ENCODE peak calls at places on chromosomes 3 and 15, in six cellular contexts. B is CD8-positive, alpha-beta T cell; S is psoas muscle; Y is kidney; H is fibroblast of lung; G is HCT116. P is an unnamed sample.

GRCh38 chr15:43553021-43553420 is 35.6 kb downstream of the MAP1A start:
- DNase-seq in G (no peak), Y (no peak), H (no peak), B (no peak), S (no peak), P (no peak)

GRCh38 chr3:66582721-66583141 is 81.9 kb upstream of the LRIG1 start:
- DNase-seq in B (peak; percentile 56), S (no peak), Y (no peak), G (no peak), H (peak; percentile 48), P (no peak)

GRCh38 chr15:89749951-89750559 is 994 bp downstream of the MESP1 start:
- DNase-seq in B (peak; percentile 15), Y (peak; percentile 80), G (no peak), S (no peak), H (no peak), P (no peak)

GRCh38 chr3:160755776-160756304 is at the start of gene PPM1L:
- DNase-seq in B (peak; percentile 60), Y (peak; percentile 91), H (peak; percentile 56), G (peak; percentile 7), S (peak; percentile 79), P (no peak)

GRCh38 chr3:105800320-105800719 is 68.5 kb downstream of the CBLB start:
- DNase-seq in Y (no peak), H (no peak), G (no peak), B (no peak), S (no peak), P (no peak)

GRCh38 chr15:71649894-71650293 is 160.5 kb upstream of the NR2E3 start:
- DNase-seq in Y (no peak), G (no peak), B (no peak), H (no peak), S (no peak), P (no peak)

GRCh38 chr15:22973286-22973685 is 6.9 kb downstream of the CYFIP1 start:
- DNase-seq in B (no peak), G (no peak), H (no peak), Y (no peak), S (no peak), P (no peak)

GRCh38 chr15:100112061-100112420 is 229.7 kb downstream of the ADAMTS17 start:
- DNase-seq in S (no peak), B (no peak), G (no peak), H (no peak), Y (no peak), P (no peak)

GRCh38 chr15:82663186-82663600 is 16.0 kb upstream of the CPEB1 start:
- DNase-seq in H (peak; percentile 33), B (peak; percentile 45), S (peak; percentile 62), Y (peak; percentile 78), G (no peak), P (no peak)

GRCh38 chr3:86152620-86153019 is 838.3 kb downstream of the VGLL3 start:
- DNase-seq in G (no peak), B (no peak), H (no peak), Y (no peak), S (no peak), P (no peak)

GRCh38 chr3:139538733-139539132 is 809 bp downstream of the RBP1 start:
- DNase-seq in G (no peak), B (no peak), Y (peak; percentile 76), S (peak; percentile 69), H (peak; percentile 84), P (no peak)

GRCh38 chr15:81506071-81506470 is 132.1 kb upstream of the TMC3 start:
- DNase-seq in B (no peak), G (no peak), S (no peak), H (no peak), Y (no peak), P (no peak)

GRCh38 chr3:17384567-17385296 is 357.7 kb downstream of the TBC1D5 start:
- DNase-seq in Y (no peak), H (no peak), G (no peak), S (no peak), B (no peak), P (no peak)

GRCh38 chr3:89320186-89320585 is 212.8 kb downstream of the EPHA3 start:
- DNase-seq in S (no peak), G (no peak), Y (no peak), H (no peak), B (no peak), P (no peak)

GRCh38 chr3:89312141-89312540 is 204.7 kb downstream of the EPHA3 start:
- DNase-seq in G (no peak), H (no peak), Y (no peak), B (no peak), S (no peak), P (no peak)

GRCh38 chr3:89315750-89316149 is 208.3 kb downstream of the EPHA3 start:
- DNase-seq in B (no peak), Y (no peak), H (peak; percentile 75), S (no peak), G (no peak), P (no peak)

GRCh38 chr3:89314454-89314853 is 207.0 kb downstream of the EPHA3 start:
- DNase-seq in G (no peak), B (no peak), H (peak; percentile 58), S (no peak), Y (no peak), P (no peak)
- TF ChIP-seq CTCF in G (no peak), B (no peak), H (peak; percentile 44), S (no peak), Y (no peak), P (peak; percentile 47)

DNA sequence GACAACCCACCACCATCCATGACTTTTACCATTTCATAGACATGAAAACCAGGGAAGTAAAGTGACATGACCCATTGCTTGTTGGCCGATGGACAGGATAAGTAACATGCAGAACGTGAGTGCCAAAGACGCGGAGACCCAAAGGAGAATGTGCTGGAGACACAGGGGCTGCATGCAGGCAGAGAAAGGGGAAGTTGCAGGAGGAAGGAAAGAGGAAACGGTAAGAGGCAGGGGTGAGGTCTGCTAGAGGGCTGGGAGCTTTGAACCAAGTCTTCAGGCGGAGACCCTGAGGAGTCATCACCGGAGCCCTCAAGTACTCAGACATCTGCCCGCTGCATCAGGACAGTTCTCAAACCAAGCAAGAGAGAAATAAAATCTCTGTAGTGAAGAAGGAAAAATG is 34.9 kb downstream of the MAGEF1 start:
- DNase-seq in S (peak; percentile 47), Y (no peak), B (no peak), G (no peak), H (no peak), P (no peak)
- H3K4me3 ChIP-seq in S (no peak overlapping the region), Y (no peak overlapping the region), B (no peak overlapping the region), G (no peak overlapping the region), H (no peak overlapping the region), P (no peak overlapping the region)

GRCh38 chr15:73691398-73691797 is 7.2 kb downstream of the CD276 start:
- DNase-seq in S (peak; percentile 79), B (no peak), H (peak; percentile 76), G (no peak), Y (no peak), P (peak; percentile 83)
- TF ChIP-seq CTCF in S (no peak), B (no peak), H (peak; percentile 38), G (no peak), Y (no peak), P (peak; percentile 51)

DNA sequence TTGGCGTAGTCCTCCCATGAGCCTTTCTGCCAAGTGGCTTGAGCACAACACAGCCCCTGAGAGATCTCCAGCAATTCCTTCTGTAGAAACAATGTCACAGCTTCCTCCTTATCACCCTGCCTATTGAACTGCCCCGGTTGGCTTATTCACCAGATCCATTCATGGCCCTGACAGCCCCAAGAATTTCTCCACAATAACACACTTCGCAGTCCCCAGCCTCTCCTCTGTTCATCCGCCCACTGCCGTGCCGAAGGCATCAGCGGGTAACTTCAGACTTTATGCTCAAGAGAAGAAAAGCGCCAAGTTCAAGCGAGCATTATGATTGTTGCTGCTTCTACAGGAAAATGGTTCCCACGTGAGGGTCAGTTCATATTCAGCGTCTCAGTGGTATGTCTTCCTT is 403.9 kb downstream of the VPS13C start:
- DNase-seq in H (no peak), G (no peak), B (no peak), S (no peak), Y (no peak), P (no peak)
- H3K4me3 ChIP-seq in H (no peak overlapping the region), G (no peak overlapping the region), B (no peak overlapping the region), S (no peak overlapping the region), Y (no peak overlapping the region), P (no peak overlapping the region)

GRCh38 chr3:177119829-177120228 is 77.5 kb downstream of the TBL1XR1 start:
- DNase-seq in B (no peak), H (no peak), Y (no peak), G (no peak), S (no peak), P (no peak)
- TF ChIP-seq CTCF in B (no peak), H (no peak), Y (no peak), G (no peak), S (no peak), P (no peak)